ENCODE peak calls at places on chromosomes 11 and 22, in four cellular contexts. One of them, this sample, is unnamed.

GRCh38 chr11:116725434-116726221 is 47.2 kb downstream of the BUD13 start:
- DNase-seq in K562: no peak
- DNase-seq in GM12878: no peak
- DNase-seq in A549: no peak
- DNase-seq in this sample: no peak

GRCh38 chr11:46117842-46118241 is 3.4 kb downstream of the PHF21A start:
- DNase-seq in A549: no peak
- DNase-seq in GM12878: no peak
- DNase-seq in K562: no peak
- DNase-seq in this sample: no peak

GRCh38 chr11:13644997-13645667 is 23.3 kb upstream of the FAR1 start:
- DNase-seq in K562: no peak
- DNase-seq in A549: no peak
- DNase-seq in GM12878: no peak
- DNase-seq in this sample: no peak

GRCh38 chr22:43066134-43066533 is 23.1 kb downstream of the TTLL1 start:
- DNase-seq in A549: no peak
- DNase-seq in K562: no peak
- DNase-seq in GM12878: no peak
- DNase-seq in this sample: no peak

GRCh38 chr11:10305262-10305963 is 540 bp downstream of the ADM start:
- DNase-seq in A549: no peak
- DNase-seq in GM12878: no peak
- DNase-seq in K562: no peak
- DNase-seq in this sample: peak; percentile 33

GRCh38 chr11:115226556-115226955 is 277.7 kb downstream of the CADM1 start:
- DNase-seq in A549: peak; percentile 14
- DNase-seq in GM12878: no peak
- DNase-seq in K562: no peak
- DNase-seq in this sample: peak; percentile 39

GRCh38 chr11:113806403-113806802 is 26.8 kb downstream of the CLDN25 start:
- DNase-seq in A549: peak; percentile 4
- DNase-seq in K562: peak; percentile 22
- DNase-seq in GM12878: no peak
- DNase-seq in this sample: peak; percentile 64

GRCh38 chr11:126703661-126704060 is 296.9 kb downstream of the KIRREL3 start:
- DNase-seq in GM12878: no peak
- DNase-seq in K562: no peak
- DNase-seq in A549: no peak
- DNase-seq in this sample: no peak

GRCh38 chr11:35580397-35580781 is 37.9 kb upstream of the FJX1 start:
- DNase-seq in GM12878: no peak
- DNase-seq in K562: no peak
- DNase-seq in A549: no peak
- DNase-seq in this sample: no peak

GRCh38 chr11:83070878-83071640 is 638 bp downstream of the RAB30 start:
- DNase-seq in A549: peak; percentile 39
- DNase-seq in K562: peak; percentile 17
- DNase-seq in GM12878: no peak
- DNase-seq in this sample: no peak

GRCh38 chr11:19578871-19579270 is 133.8 kb upstream of the NAV2 start:
- DNase-seq in GM12878: no peak
- DNase-seq in A549: no peak
- DNase-seq in K562: no peak
- DNase-seq in this sample: no peak

GRCh38 chr11:12918667-12919066 is 90.4 kb upstream of the RASSF10 start:
- DNase-seq in GM12878: no peak
- DNase-seq in K562: no peak
- DNase-seq in A549: no peak
- DNase-seq in this sample: no peak

GRCh38 chr11:73047773-73048371 is 94.2 kb downstream of the FCHSD2 start:
- DNase-seq in A549: no peak
- DNase-seq in K562: no peak
- DNase-seq in GM12878: peak; percentile 88
- DNase-seq in this sample: no peak

GRCh38 chr11:62505112-62505783 is 41.4 kb downstream of the AHNAK start:
- DNase-seq in GM12878: no peak
- DNase-seq in A549: no peak
- DNase-seq in K562: peak; percentile 66
- DNase-seq in this sample: no peak

GRCh38 chr11:30333405-30333804 is 10.5 kb downstream of the ARL14EP start:
- DNase-seq in GM12878: no peak
- DNase-seq in K562: peak; percentile 11
- DNase-seq in A549: no peak
- DNase-seq in this sample: peak; percentile 15

GRCh38 chr11:30326114-30326783 is 3.3 kb downstream of the ARL14EP start:
- DNase-seq in A549: no peak
- DNase-seq in GM12878: no peak
- DNase-seq in K562: no peak
- DNase-seq in this sample: no peak

GRCh38 chr11:30326911-30327310 is 4.0 kb downstream of the ARL14EP start:
- DNase-seq in GM12878: no peak
- DNase-seq in A549: no peak
- DNase-seq in K562: no peak
- DNase-seq in this sample: no peak

GRCh38 chr11:30329150-30329940 is 6.4 kb downstream of the ARL14EP start:
- DNase-seq in A549: no peak
- DNase-seq in GM12878: no peak
- DNase-seq in K562: no peak
- DNase-seq in this sample: no peak

DNA sequence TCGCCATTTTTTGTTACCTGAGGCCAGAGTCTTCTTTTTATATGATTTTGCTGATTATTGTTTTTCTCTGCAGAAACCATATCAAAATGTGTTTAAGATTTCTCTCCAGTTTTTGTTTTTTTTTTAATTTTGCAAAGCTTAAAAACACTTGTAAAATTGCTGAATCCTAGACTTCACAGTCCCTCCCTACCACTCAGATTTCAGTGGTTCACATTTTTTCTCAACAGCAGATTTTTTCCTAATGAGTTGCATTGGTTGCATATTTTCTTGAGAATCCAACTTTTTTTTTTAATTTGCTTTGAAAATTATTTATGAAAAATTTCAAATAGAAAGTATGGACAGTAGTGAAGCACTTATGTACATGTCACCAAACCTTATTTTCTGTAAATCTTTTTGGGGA is 5.8 kb downstream of the ARL14EP start:
- DNase-seq in K562: no peak
- DNase-seq in A549: no peak
- DNase-seq in GM12878: no peak
- DNase-seq in this sample: no peak
- TF ChIP-seq POLR2AphosphoS2 in K562: no peak
- TF ChIP-seq POLR2AphosphoS2 in A549: no peak
- TF ChIP-seq POLR2AphosphoS2 in GM12878: no peak
- TF ChIP-seq POLR2AphosphoS2 in this sample: no peak

GRCh38 chr11:128302425-128303186 is 284.8 kb downstream of the ETS1 start:
- DNase-seq in GM12878: peak; percentile 82
- DNase-seq in K562: no peak
- DNase-seq in A549: no peak
- DNase-seq in this sample: no peak
- H3K4me3 ChIP-seq in GM12878: no peak overlapping the region
- H3K4me3 ChIP-seq in K562: no peak overlapping the region
- H3K4me3 ChIP-seq in A549: no peak overlapping the region
- H3K4me3 ChIP-seq in this sample: no peak overlapping the region

GRCh38 chr11:66176650-66177049 is 91.8 kb upstream of the RAB1B start:
- DNase-seq in K562: no peak
- DNase-seq in GM12878: no peak
- DNase-seq in A549: no peak
- DNase-seq in this sample: no peak

GRCh38 chr11:66168289-66168688 is 98.2 kb downstream of the PACS1 start:
- DNase-seq in A549: no peak
- DNase-seq in K562: no peak
- DNase-seq in GM12878: no peak
- DNase-seq in this sample: no peak

GRCh38 chr11:66172146-66172545 is 96.3 kb upstream of the RAB1B start:
- DNase-seq in GM12878: no peak
- DNase-seq in K562: no peak
- DNase-seq in A549: no peak
- DNase-seq in this sample: no peak
- TF ChIP-seq POLR2AphosphoS2 in GM12878: no peak
- TF ChIP-seq POLR2AphosphoS2 in K562: no peak
- TF ChIP-seq POLR2AphosphoS2 in A549: no peak
- TF ChIP-seq POLR2AphosphoS2 in this sample: no peak

DNA sequence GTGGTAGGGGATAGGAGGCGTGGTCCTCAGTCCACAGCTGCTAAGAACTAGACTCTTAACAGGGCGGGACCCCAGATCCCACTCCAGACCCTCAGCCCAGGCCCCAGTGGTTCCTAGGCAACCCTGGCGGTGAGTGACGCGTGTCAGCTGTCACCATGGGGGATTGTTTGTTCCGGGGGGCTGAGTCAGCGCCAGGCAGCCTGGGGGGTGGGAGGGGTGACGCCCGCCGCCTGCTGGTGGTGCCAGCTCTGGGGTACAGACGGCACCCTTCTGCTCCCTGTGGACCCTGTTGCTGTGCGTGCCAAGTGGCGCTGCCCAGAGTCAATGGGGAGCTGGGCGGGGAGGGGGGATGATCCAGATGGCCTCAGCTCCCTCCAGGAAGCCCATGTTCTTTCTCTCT is 2.5 kb downstream of the CNIH2 start:
- DNase-seq in K562: no peak
- DNase-seq in A549: no peak
- DNase-seq in GM12878: no peak
- DNase-seq in this sample: no peak
- H3K4me3 ChIP-seq in K562: no peak overlapping the region
- H3K4me3 ChIP-seq in A549: no peak overlapping the region
- H3K4me3 ChIP-seq in GM12878: no peak overlapping the region
- H3K4me3 ChIP-seq in this sample: peak overlapping the region; percentile 15

GRCh38 chr22:50545522-50546325 is at the start of gene KLHDC7B:
- DNase-seq in GM12878: no peak
- DNase-seq in A549: no peak
- DNase-seq in K562: no peak
- DNase-seq in this sample: no peak

GRCh38 chr22:50542416-50542927 is 3.2 kb upstream of the KLHDC7B start:
- DNase-seq in A549: no peak
- DNase-seq in GM12878: peak; percentile 93
- DNase-seq in K562: no peak
- DNase-seq in this sample: no peak

GRCh38 chr22:50546326-50547230 is 879 bp downstream of the KLHDC7B start:
- DNase-seq in A549: no peak
- DNase-seq in K562: peak; percentile 43
- DNase-seq in GM12878: no peak
- DNase-seq in this sample: no peak

GRCh38 chr22:50544078-50544745 is 1.5 kb upstream of the KLHDC7B start:
- DNase-seq in K562: no peak
- DNase-seq in A549: peak; percentile 85
- DNase-seq in GM12878: no peak
- DNase-seq in this sample: no peak

GRCh38 chr22:50544746-50545253 is 899 bp upstream of the KLHDC7B start:
- DNase-seq in K562: no peak
- DNase-seq in GM12878: no peak
- DNase-seq in A549: no peak
- DNase-seq in this sample: no peak
- TF ChIP-seq POLR2AphosphoS2 in K562: no peak
- TF ChIP-seq POLR2AphosphoS2 in GM12878: no peak
- TF ChIP-seq POLR2AphosphoS2 in A549: no peak
- TF ChIP-seq POLR2AphosphoS2 in this sample: no peak

GRCh38 chr22:46079861-46080821 is 70.2 kb upstream of the PPARA start:
- DNase-seq in A549: no peak
- DNase-seq in K562: no peak
- DNase-seq in GM12878: no peak
- DNase-seq in this sample: no peak
- H3K4me3 ChIP-seq in A549: peak overlapping the region; percentile 52
- H3K4me3 ChIP-seq in K562: no peak overlapping the region
- H3K4me3 ChIP-seq in GM12878: no peak overlapping the region
- H3K4me3 ChIP-seq in this sample: no peak overlapping the region

GRCh38 chr11:125071408-125071807 is 8.3 kb downstream of the SLC37A2 start:
- DNase-seq in GM12878: no peak
- DNase-seq in A549: no peak
- DNase-seq in K562: no peak
- DNase-seq in this sample: no peak
- TF ChIP-seq POLR2AphosphoS2 in GM12878: no peak
- TF ChIP-seq POLR2AphosphoS2 in A549: no peak
- TF ChIP-seq POLR2AphosphoS2 in K562: no peak
- TF ChIP-seq POLR2AphosphoS2 in this sample: no peak

GRCh38 chr11:75980031-75980430 is 165.0 kb downstream of the UVRAG start:
- DNase-seq in GM12878: no peak
- DNase-seq in A549: no peak
- DNase-seq in K562: no peak
- DNase-seq in this sample: no peak
- H3K4me3 ChIP-seq in GM12878: no peak overlapping the region
- H3K4me3 ChIP-seq in A549: no peak overlapping the region
- H3K4me3 ChIP-seq in K562: no peak overlapping the region
- H3K4me3 ChIP-seq in this sample: peak overlapping the region; percentile 70

DNA sequence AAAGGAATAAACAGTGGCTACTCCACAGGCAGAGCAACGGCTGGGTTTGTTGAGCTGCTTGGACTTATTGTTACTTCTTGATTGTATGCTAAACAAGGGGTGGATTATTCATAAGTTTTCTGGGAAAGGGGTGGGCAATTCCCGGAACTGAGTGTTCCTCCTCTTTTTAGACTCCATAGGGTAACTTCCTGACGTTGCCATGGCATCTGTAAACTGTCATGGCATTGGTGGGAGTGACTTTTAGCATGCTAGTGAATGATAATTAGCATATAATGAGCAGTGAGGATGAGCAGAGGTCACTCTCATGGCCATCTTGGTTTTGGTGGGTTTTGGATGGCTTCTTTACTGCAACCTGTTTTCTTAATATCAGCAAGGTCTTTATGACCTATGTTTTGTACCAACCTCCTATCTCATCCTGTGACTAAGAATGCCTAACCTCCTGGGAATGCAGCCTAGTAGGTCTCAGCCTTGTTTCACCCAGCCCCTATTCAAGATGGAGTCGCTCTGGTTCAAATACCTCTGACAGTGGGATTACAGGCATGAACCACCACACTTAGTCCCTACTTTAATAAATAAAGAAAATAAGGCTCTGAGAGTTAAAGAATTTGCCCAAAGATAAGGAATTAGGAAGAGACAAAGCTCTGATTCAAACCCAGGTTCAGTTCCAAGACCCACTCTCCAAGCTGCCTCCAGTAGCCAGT is 65.6 kb upstream of the CLMP start:
- DNase-seq in GM12878: no peak
- DNase-seq in K562: no peak
- DNase-seq in A549: no peak
- DNase-seq in this sample: no peak
- TF ChIP-seq POLR2AphosphoS2 in GM12878: no peak
- TF ChIP-seq POLR2AphosphoS2 in K562: no peak
- TF ChIP-seq POLR2AphosphoS2 in A549: no peak
- TF ChIP-seq POLR2AphosphoS2 in this sample: no peak

This sample was measured in HepG2.